ENCODE peak calls at places on chromosomes 5 and 9, in eight cellular contexts. T, B, G, A, E, Z, J and P are unnamed samples.
A peak's percentile ranks its signal among the peaks of the same experiment; 100 is the strongest.

GRCh38 chr5:36928947-36929346 is 52.4 kb downstream of the NIPBL start:
- DNase-seq in E (peak; percentile 88), Z (peak; percentile 17), G (no peak), T (no peak), A (no peak), B (no peak), J (no peak), P (no peak)

GRCh38 chr5:5326126-5326758 is 96.2 kb upstream of the ICE1 start:
- DNase-seq in A (no peak), G (no peak), T (no peak), B (no peak), J (no peak), E (no peak), Z (no peak), P (no peak)

GRCh38 chr5:128905225-128906110 is 59.8 kb upstream of the SLC27A6 start:
- DNase-seq in J (peak; percentile 15), T (peak; percentile 31), G (no peak), E (peak; percentile 54), Z (peak; percentile 86), A (peak; percentile 2), B (no peak), P (peak; percentile 61)

GRCh38 chr5:143515829-143516228 is 112.3 kb upstream of the NR3C1 start:
- DNase-seq in B (no peak), Z (no peak), J (no peak), T (no peak), A (no peak), E (peak; percentile 74), G (peak; percentile 34), P (no peak)

GRCh38 chr9:119289740-119290139 is 79.5 kb downstream of the BRINP1 start:
- DNase-seq in E (peak; percentile 49), B (no peak), T (no peak), G (no peak), A (no peak), Z (peak; percentile 76), J (no peak), P (no peak)

GRCh38 chr5:44952376-44952775 is 143.6 kb downstream of the MRPS30 start:
- DNase-seq in J (no peak), B (no peak), G (no peak), Z (peak; percentile 83), T (no peak), E (peak; percentile 51), A (no peak), P (peak; percentile 51)

GRCh38 chr5:10735569-10736255 is 25.3 kb downstream of the DAP start:
- DNase-seq in T (no peak), A (no peak), G (peak; percentile 29), E (no peak), Z (peak; percentile 4), J (peak; percentile 30), B (no peak), P (no peak)

GRCh38 chr9:13817754-13818278 is 496.1 kb downstream of the NFIB start:
- DNase-seq in B (no peak), G (no peak), T (no peak), A (no peak), Z (peak; percentile 72), J (no peak), E (no peak), P (no peak)

GRCh38 chr9:131012396-131012917 is 3.5 kb downstream of the LAMC3 start:
- DNase-seq in T (no peak), J (no peak), Z (no peak), E (no peak), B (no peak), G (no peak), A (no peak), P (no peak)

GRCh38 chr5:181151146-181151545 is 3.8 kb downstream of the OR2V2 start:
- DNase-seq in G (no peak), T (no peak), E (no peak), A (no peak), Z (peak; percentile 8), B (no peak), J (no peak), P (no peak)

GRCh38 chr5:137502632-137503031 is 3.5 kb upstream of the SPOCK1 start:
- DNase-seq in T (no peak), J (no peak), A (no peak), G (no peak), E (no peak), B (no peak), Z (no peak), P (no peak)

GRCh38 chr5:22541037-22541436 is 312.1 kb downstream of the CDH12 start:
- DNase-seq in G (no peak), B (peak; percentile 4), E (no peak), Z (no peak), J (no peak), A (no peak), T (no peak), P (no peak)

GRCh38 chr9:91852801-91853347 is 97.2 kb downstream of the ROR2 start:
- DNase-seq in J (no peak), Z (no peak), T (no peak), E (no peak), G (peak; percentile 41), A (no peak), B (no peak), P (no peak)

GRCh38 chr5:3400659-3401058 is 195.0 kb upstream of the IRX1 start:
- DNase-seq in J (no peak), B (no peak), T (no peak), E (no peak), G (no peak), Z (no peak), A (no peak), P (no peak)

GRCh38 chr9:134498767-134499166 is 142.8 kb upstream of the COL5A1 start:
- DNase-seq in B (no peak), J (no peak), A (no peak), T (no peak), G (no peak), Z (no peak), E (no peak), P (no peak)

GRCh38 chr5:134079748-134080581 is 34.5 kb upstream of the TCF7 start:
- DNase-seq in B (no peak), G (no peak), T (no peak), J (no peak), Z (no peak), E (no peak), A (peak; percentile 24), P (no peak)

GRCh38 chr5:122458278-122458872 is 146.3 kb downstream of the SNCAIP start:
- DNase-seq in Z (peak; percentile 9), G (no peak), T (no peak), A (no peak), E (peak; percentile 8), B (no peak), J (peak; percentile 11), P (peak; percentile 21)

GRCh38 chr5:95741458-95741857 is 10.3 kb downstream of the RHOBTB3 start:
- DNase-seq in T (no peak), G (no peak), B (no peak), E (no peak), Z (peak; percentile 67), J (no peak), A (no peak), P (no peak)

GRCh38 chr9:86287013-86287412 is 4.7 kb upstream of the ISCA1 start:
- DNase-seq in A (no peak), E (peak; percentile 31), G (no peak), T (no peak), J (no peak), B (no peak), Z (peak; percentile 73), P (no peak)

GRCh38 chr5:142446131-142446959 is 121.5 kb upstream of the SPRY4 start:
- DNase-seq in J (no peak), A (no peak), E (peak; percentile 79), T (no peak), Z (peak; percentile 67), B (no peak), G (no peak), P (peak; percentile 80)

GRCh38 chr5:96112703-96113102 is 151.1 kb upstream of the ELL2 start:
- DNase-seq in J (no peak), Z (no peak), E (no peak), B (no peak), T (no peak), A (no peak), G (no peak), P (no peak)

GRCh38 chr9:214488-215448 is at the start of gene DOCK8:
- DNase-seq in Z (peak; percentile 84), G (peak; percentile 70), B (no peak), J (peak; percentile 90), E (no peak), T (peak; percentile 52), A (no peak), P (peak; percentile 35)

GRCh38 chr5:122192883-122193496 is 63.6 kb downstream of the ZNF474 start:
- DNase-seq in Z (peak; percentile 63), A (no peak), G (no peak), T (peak; percentile 33), J (peak; percentile 9), E (peak; percentile 69), B (no peak), P (peak; percentile 46)

GRCh38 chr9:94018628-94019027 is 63.5 kb upstream of the BARX1 start:
- DNase-seq in G (no peak), B (no peak), J (no peak), Z (peak; percentile 6), E (no peak), A (no peak), T (no peak), P (no peak)

GRCh38 chr5:126776499-126777256 is at the start of gene LMNB1:
- DNase-seq in T (peak; percentile 94), A (peak; percentile 87), B (peak; percentile 90), Z (peak; percentile 84), J (peak; percentile 98), E (peak; percentile 96), G (peak; percentile 94), P (peak; percentile 93)

GRCh38 chr5:95162231-95162992 is 122.5 kb downstream of the MCTP1 start:
- DNase-seq in G (no peak), T (no peak), B (no peak), Z (peak; percentile 57), E (no peak), J (no peak), A (no peak), P (no peak)

GRCh38 chr5:147485046-147485445 is 24.8 kb downstream of the DPYSL3 start:
- DNase-seq in T (no peak), G (no peak), E (peak; percentile 84), B (no peak), J (no peak), Z (no peak), A (no peak), P (no peak)

GRCh38 chr9:110921705-110922104 is 116.6 kb downstream of the LPAR1 start:
- DNase-seq in T (no peak), Z (no peak), B (no peak), E (peak; percentile 21), A (no peak), G (no peak), J (no peak), P (no peak)

GRCh38 chr9:105282870-105283621 is 38.6 kb downstream of the SLC44A1 start:
- DNase-seq in G (no peak), B (no peak), J (no peak), Z (no peak), A (no peak), E (no peak), T (no peak), P (no peak)

GRCh38 chr9:96482471-96482870 is 32.5 kb downstream of the HABP4 start:
- DNase-seq in T (no peak), Z (no peak), J (no peak), G (no peak), B (no peak), A (no peak), E (no peak), P (no peak)

GRCh38 chr5:42514759-42515158 is 91.5 kb downstream of the GHR start:
- DNase-seq in B (no peak), J (no peak), A (no peak), Z (peak; percentile 13), T (no peak), E (no peak), G (no peak), P (no peak)

GRCh38 chr5:53481887-53482716 is 1.7 kb downstream of the FST start:
- DNase-seq in Z (peak; percentile 80), E (peak; percentile 74), B (peak; percentile 2), J (peak; percentile 70), T (peak; percentile 56), G (peak; percentile 80), A (peak; percentile 7), P (peak; percentile 32)

GRCh38 chr5:124341066-124341943 is 405.1 kb downstream of the ZNF608 start:
- DNase-seq in B (no peak), Z (no peak), A (no peak), J (no peak), E (no peak), G (no peak), T (no peak), P (no peak)

GRCh38 chr5:148014276-148014675 is 49.5 kb upstream of the SPINK5 start:
- DNase-seq in T (no peak), G (no peak), Z (no peak), B (no peak), J (no peak), A (no peak), E (peak; percentile 12), P (no peak)